ENCODE peak calls at places on chromosomes 11 and 22, in seven cellular contexts. C is CD8-positive, alpha-beta memory T cell; D is HCEC 1CT; F is activated CD4-positive, alpha-beta T cell treated with anti-CD3 and anti-CD28 coated beads for 1 hour; E is naive thymus-derived CD4-positive, alpha-beta T cell; K is neural progenitor cell; Q is IMR-90. Y is an unnamed sample.

GRCh38 chr11:60625262-60625661 is 74.2 kb upstream of the MS4A8 start:
- DNase-seq in C (no peak), D (peak; percentile 62), F (no peak), E (no peak), K (peak; percentile 49), Q (peak; percentile 23), Y (no peak)

GRCh38 chr11:33500865-33501479 is 199.7 kb downstream of the C11orf91 start:
- DNase-seq in C (no peak), D (peak; percentile 30), F (no peak), E (no peak), K (peak; percentile 72), Q (peak; percentile 65), Y (no peak)

GRCh38 chr22:23580586-23581251 is 629 bp upstream of the IGLL1 start:
- DNase-seq in C (no peak), D (no peak), F (no peak), E (no peak), K (no peak), Q (no peak), Y (no peak)

GRCh38 chr11:127624455-127624854 is 623.9 kb upstream of the KIRREL3 start:
- DNase-seq in C (no peak), D (no peak), F (no peak), E (no peak), K (no peak), Q (peak; percentile 6), Y (no peak)

GRCh38 chr11:9219572-9219971 is 45.6 kb downstream of the DENND5A start:
- DNase-seq in C (no peak), D (peak; percentile 69), F (no peak), E (no peak), K (no peak), Q (peak; percentile 80), Y (no peak)

GRCh38 chr11:82631722-82632630 is 101.7 kb downstream of the FAM181B start:
- DNase-seq in C (no peak), D (no peak), F (no peak), E (no peak), K (no peak), Q (peak; percentile 2), Y (no peak)

GRCh38 chr11:65013130-65013691 is 749 bp upstream of the ARL2 start:
- DNase-seq in C (no peak), D (no peak), F (peak; percentile 85), E (peak; percentile 92), K (no peak), Q (peak; percentile 82), Y (peak; percentile 93)

GRCh38 chr22:24325105-24325757 is 54.6 kb downstream of the SPECC1L start:
- DNase-seq in C (peak; percentile 23), D (peak; percentile 73), F (no peak), E (peak; percentile 27), K (peak; percentile 48), Q (peak; percentile 92), Y (peak; percentile 88)

GRCh38 chr11:536841-537621 is at the start of gene LRRC56:
- DNase-seq in C (peak; percentile 95), D (peak; percentile 30), F (peak; percentile 83), E (peak; percentile 85), K (peak; percentile 92), Q (peak; percentile 77), Y (peak; percentile 93)

GRCh38 chr11:35487532-35488078 is 37.8 kb downstream of the PAMR1 start:
- DNase-seq in C (no peak), D (peak; percentile 68), F (no peak), E (no peak), K (peak; percentile 83), Q (peak; percentile 82), Y (no peak)

GRCh38 chr11:45105233-45105992 is 41.0 kb upstream of the PRDM11 start:
- DNase-seq in C (peak; percentile 55), D (peak; percentile 54), F (peak; percentile 48), E (peak; percentile 34), K (peak; percentile 94), Q (peak; percentile 65), Y (peak; percentile 53)

GRCh38 chr11:107359701-107360100 is 97.9 kb downstream of the CWF19L2 start:
- DNase-seq in C (no peak), D (no peak), F (no peak), E (no peak), K (no peak), Q (peak; percentile 14), Y (no peak)

GRCh38 chr11:102762414-102762813 is 18.0 kb downstream of the MMP10 start:
- DNase-seq in C (no peak), D (peak; percentile 63), F (no peak), E (no peak), K (peak; percentile 13), Q (peak; percentile 62), Y (no peak)

GRCh38 chr22:35318346-35319215 is 18.9 kb downstream of the TOM1 start:
- DNase-seq in C (no peak), D (no peak), F (no peak), E (no peak), K (no peak), Q (no peak), Y (no peak)

GRCh38 chr22:42885446-42885845 is 28.4 kb upstream of the ARFGAP3 start:
- DNase-seq in C (no peak), D (no peak), F (no peak), E (no peak), K (no peak), Q (no peak), Y (no peak)

GRCh38 chr11:66607126-66607834 is 9.2 kb upstream of the RBM14 start:
- DNase-seq in C (no peak), D (peak; percentile 53), F (no peak), E (no peak), K (no peak), Q (peak; percentile 48), Y (no peak)